ENCODE peak calls at places on chromosome 17, in six cellular contexts. F, S, E, U, H and C are unnamed samples.

GRCh38 chr17:58262149-58262548 is 18.6 kb downstream of the MPO start:
- DNase-seq in U (no peak), S (no peak), H (no peak), F (no peak), E (no peak), C (no peak)

GRCh38 chr17:42010898-42011516 is 6.2 kb downstream of the DNAJC7 start:
- DNase-seq in E (peak; percentile 51), U (no peak), F (no peak), S (peak; percentile 60), H (no peak), C (peak; percentile 70)

GRCh38 chr17:63550816-63551639 is 751 bp downstream of the DCAF7 start:
- DNase-seq in S (peak; percentile 32), E (no peak), H (peak; percentile 19), F (no peak), U (peak; percentile 23), C (peak; percentile 69)

GRCh38 chr17:79814966-79815835 is 18.3 kb upstream of the CBX8 start:
- DNase-seq in E (no peak), F (no peak), S (no peak), U (peak; percentile 68), H (peak; percentile 88), C (no peak)

GRCh38 chr17:82685291-82685690 is 13.2 kb downstream of the RAB40B start:
- DNase-seq in S (no peak), U (no peak), F (no peak), E (no peak), H (no peak), C (no peak)

GRCh38 chr17:57132663-57133062 is 47.6 kb downstream of the AKAP1 start:
- DNase-seq in F (no peak), U (no peak), S (no peak), E (no peak), H (no peak), C (no peak)

GRCh38 chr17:44920565-44920940 is 5.3 kb upstream of the GFAP start:
- DNase-seq in E (no peak), U (peak; percentile 1), H (no peak), S (no peak), F (no peak), C (no peak)

GRCh38 chr17:32723310-32723955 is 153.5 kb downstream of the MYO1D start:
- DNase-seq in E (no peak), F (no peak), S (no peak), U (no peak), H (no peak), C (peak; percentile 32)

GRCh38 chr17:2713881-2714280 is 2.3 kb upstream of the CLUH start:
- DNase-seq in S (no peak), U (no peak), F (no peak), H (no peak), E (no peak), C (no peak)

GRCh38 chr17:44361292-44362055 is 2.2 kb downstream of the FAM171A2 start:
- DNase-seq in F (no peak), E (no peak), S (no peak), U (no peak), H (no peak), C (no peak)

GRCh38 chr17:44086364-44087311 is 16.1 kb downstream of the G6PC3 start:
- DNase-seq in H (no peak), S (peak; percentile 57), F (no peak), U (no peak), E (peak; percentile 95), C (peak; percentile 38)

GRCh38 chr17:63564562-63564961 is 14.3 kb downstream of the DCAF7 start:
- DNase-seq in H (no peak), F (no peak), U (no peak), S (no peak), E (no peak), C (no peak)

GRCh38 chr17:63579633-63580032 is 21.1 kb upstream of the TACO1 start:
- DNase-seq in S (no peak), E (no peak), U (no peak), H (no peak), F (no peak), C (no peak)

GRCh38 chr17:8696951-8697745 is 47.5 kb downstream of the CCDC42 start:
- DNase-seq in U (no peak), S (no peak), F (no peak), E (no peak), H (no peak), C (no peak)

GRCh38 chr17:32429598-32429997 is 14.7 kb upstream of the PSMD11 start:
- DNase-seq in S (no peak), U (no peak), H (no peak), E (no peak), F (no peak), C (no peak)

GRCh38 chr17:73600103-73600871 is 44.0 kb downstream of the SDK2 start:
- DNase-seq in U (no peak), H (no peak), E (no peak), S (no peak), F (no peak), C (no peak)

GRCh38 chr17:73599599-73599998 is 44.6 kb downstream of the SDK2 start:
- DNase-seq in F (no peak), H (no peak), S (no peak), U (no peak), E (no peak), C (no peak)

GRCh38 chr17:73604476-73604875 is 39.8 kb downstream of the SDK2 start:
- DNase-seq in H (no peak), E (no peak), U (no peak), S (no peak), F (no peak), C (no peak)

GRCh38 chr17:73605444-73605843 is 38.8 kb downstream of the SDK2 start:
- DNase-seq in H (no peak), U (no peak), E (no peak), S (no peak), F (no peak), C (no peak)

DNA sequence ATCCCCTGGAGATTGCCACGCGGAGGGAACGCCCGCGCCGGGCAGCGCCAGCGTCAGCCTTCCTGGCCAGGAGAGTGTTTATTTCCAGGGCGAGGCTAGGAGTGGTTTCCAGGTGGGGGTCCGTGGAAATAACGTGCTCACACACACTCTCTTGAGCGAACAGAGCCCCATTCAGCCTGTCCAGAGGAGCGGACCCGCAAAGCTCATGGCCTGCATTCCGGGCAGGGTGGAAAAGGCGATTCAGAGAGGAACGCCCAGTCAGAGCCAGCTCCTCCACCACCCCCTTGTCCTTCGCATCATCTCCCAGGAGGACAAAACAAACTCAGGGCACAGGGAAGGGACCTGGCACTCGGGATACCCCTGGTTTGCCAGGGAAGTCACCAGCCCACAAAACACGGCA is 40.2 kb downstream of the SDK2 start:
- DNase-seq in E (no peak), F (no peak), H (no peak), S (no peak), U (no peak), C (no peak)
- TF ChIP-seq POLR2A in E (no peak), F (no peak), H (no peak), S (no peak), U (no peak), C (no peak)

GRCh38 chr17:75666959-75667790 is at the start of the genes RECQL5 and SAP30BP:
- DNase-seq in S (peak; percentile 99), U (peak; percentile 98), H (peak; percentile 99), E (peak; percentile 92), F (peak; percentile 90), C (peak; percentile 99)
- TF ChIP-seq POLR2A in S (no peak), U (peak; percentile 92), H (peak; percentile 55), E (peak; percentile 65), F (peak; percentile 90), C (peak; percentile 93)

DNA sequence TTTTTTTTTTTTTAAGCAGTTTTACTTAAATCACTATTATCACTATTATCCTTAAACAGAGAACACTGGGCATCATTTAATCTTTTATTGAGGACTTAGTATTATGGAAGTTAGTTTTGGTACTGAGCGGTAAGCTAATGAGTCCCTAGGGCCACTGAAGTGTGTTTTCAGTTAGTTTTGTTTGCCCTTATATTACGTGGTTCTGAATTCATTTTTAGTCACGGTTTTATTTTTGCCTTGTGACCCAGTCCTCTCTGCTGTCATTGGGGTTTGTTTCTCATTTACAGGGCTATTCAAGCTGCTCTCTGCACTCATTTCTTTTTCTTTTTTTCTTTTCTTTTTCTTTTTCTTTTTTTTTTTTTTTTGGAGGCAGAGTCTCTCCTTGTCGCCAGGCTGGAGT is 17.3 kb downstream of the RABEP1 start:
- DNase-seq in F (no peak), E (no peak), H (no peak), U (no peak), S (no peak), C (no peak)
- TF ChIP-seq POLR2A in F (no peak), E (no peak), H (no peak), U (no peak), S (no peak), C (no peak)

DNA sequence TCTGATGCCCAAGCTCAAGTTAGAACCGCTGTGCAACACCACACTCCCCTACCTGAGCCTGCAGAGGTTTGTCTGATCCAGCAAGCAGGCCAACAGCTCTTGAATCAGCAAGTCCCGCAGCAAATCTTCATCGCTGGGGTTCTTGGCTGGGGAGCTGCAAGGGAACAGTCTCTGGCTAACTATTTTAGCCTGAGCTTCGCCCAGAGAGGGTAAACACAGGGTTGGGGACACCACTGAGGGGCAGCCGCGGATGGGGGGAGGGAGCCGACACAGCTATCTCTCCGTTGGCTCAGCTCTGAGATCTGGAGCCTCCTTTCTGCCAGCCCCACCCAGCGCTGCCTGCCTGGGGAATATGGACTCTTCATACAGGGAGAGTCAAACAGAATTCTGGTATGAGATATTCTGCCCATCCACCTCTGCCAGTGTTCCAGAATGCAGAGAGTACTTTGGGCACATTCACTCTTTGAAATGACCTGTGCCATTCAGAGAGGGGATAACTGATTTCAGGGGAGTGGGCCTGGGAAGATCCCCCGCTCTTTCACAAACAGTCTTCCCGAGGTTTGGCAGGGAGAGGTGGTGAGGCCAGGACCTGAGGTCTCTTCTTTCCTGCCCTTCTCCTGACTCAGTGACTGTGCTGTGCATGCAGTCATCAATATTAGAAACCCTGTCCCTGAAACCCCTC is 7.4 kb downstream of the GIP start:
- DNase-seq in U (no peak), E (no peak), F (no peak), S (no peak), H (no peak), C (peak; percentile 15)
- TF ChIP-seq POLR2A in U (no peak), E (no peak), F (no peak), S (no peak), H (no peak), C (no peak)

DNA sequence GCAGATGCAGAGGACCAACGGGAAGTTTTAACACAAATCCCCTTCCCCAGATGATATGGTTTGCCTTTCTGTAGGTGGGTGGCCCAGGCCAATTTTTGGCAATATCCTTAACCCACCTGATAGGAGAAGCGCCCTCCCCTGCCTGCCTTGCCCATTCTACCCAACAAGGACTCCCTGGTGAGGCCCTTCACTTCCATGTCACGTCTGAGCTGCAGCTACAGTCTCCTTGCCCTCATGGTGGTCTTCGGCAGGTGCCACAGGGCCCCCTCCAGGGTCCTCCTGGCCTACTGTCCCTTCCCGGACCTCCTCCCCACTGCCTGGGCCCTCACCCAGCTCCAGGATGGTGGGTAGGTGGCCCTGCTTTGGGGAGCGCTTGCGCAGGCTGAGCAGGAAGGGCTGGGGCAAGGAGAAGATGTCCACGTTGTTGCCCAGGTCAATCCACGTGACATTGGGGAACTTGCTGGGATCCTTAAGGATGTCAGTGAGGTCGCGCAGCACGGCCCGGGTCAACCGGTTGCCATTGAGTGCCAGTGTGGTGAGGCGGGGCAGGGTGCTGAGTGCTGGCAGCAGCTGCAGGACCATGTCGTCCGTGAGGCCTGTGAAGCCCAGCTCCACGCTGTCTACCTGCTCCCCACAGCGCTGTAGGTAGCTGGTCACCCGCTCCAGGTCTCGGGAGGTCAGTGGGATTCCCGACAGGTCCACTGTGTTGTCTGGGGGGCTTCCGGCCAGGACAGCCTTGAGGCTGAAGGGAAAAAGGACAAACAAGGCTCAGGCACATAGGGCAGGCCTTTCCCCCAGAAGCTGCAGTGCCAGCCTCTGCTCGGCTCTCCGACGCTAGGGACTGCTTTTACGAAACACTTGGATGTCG is 28.3 kb downstream of the TRPV2 start:
- DNase-seq in S (no peak), E (no peak), U (no peak), F (no peak), H (no peak), C (no peak)
- TF ChIP-seq POLR2A in S (no peak), E (no peak), U (no peak), F (peak; percentile 85), H (no peak), C (no peak)